ENCODE peak calls at places on chromosomes 1 and 21, in four cellular contexts. K is H54, Q is renal cortical epithelial cell, F is HCT116. U is an unnamed sample.

GRCh38 chr21:35232545-35233176 is 183.6 kb upstream of the RUNX1 start:
- DNase-seq in K (peak), Q (peak), F (peak), U (no peak)

GRCh38 chr1:209577346-209577745 is 6.2 kb upstream of the CAMK1G start:
- DNase-seq in K (no peak), Q (no peak), F (no peak), U (no peak)

GRCh38 chr1:16014509-16015482 is 3.0 kb downstream of the HSPB7 start:
- DNase-seq in K (no peak), Q (peak), F (no peak), U (no peak)

GRCh38 chr1:41221995-41222991 is 19.8 kb downstream of the SCMH1 start:
- DNase-seq in K (no peak), Q (no peak), F (no peak), U (no peak)

GRCh38 chr1:147083919-147084272 is 88.4 kb downstream of the PRKAB2 start:
- DNase-seq in K (no peak), Q (no peak), F (no peak), U (no peak)

GRCh38 chr1:88847618-88848017 is 43.7 kb downstream of the GTF2B start:
- DNase-seq in K (no peak), Q (no peak), F (no peak), U (no peak)

GRCh38 chr1:104406731-104407130 is 657.0 kb downstream of the AMY1C start:
- DNase-seq in K (no peak), Q (no peak), F (no peak), U (no peak)

GRCh38 chr1:192544983-192545393 is 30.6 kb upstream of the RGS1 start:
- DNase-seq in K (no peak), Q (peak), F (no peak), U (no peak)

GRCh38 chr1:10508511-10508951 is 33.8 kb downstream of the PEX14 start:
- DNase-seq in K (no peak), Q (peak), F (no peak), U (no peak)

GRCh38 chr1:176533020-176533419 is 70.0 kb downstream of the PAPPA2 start:
- DNase-seq in K (no peak), Q (peak), F (no peak), U (no peak)

GRCh38 chr1:53371121-53371666 is 43.3 kb upstream of the LRP8 start:
- DNase-seq in K (no peak), Q (no peak), F (no peak), U (peak)

GRCh38 chr1:17434016-17434415 is 5.5 kb downstream of the RCC2 start:
- DNase-seq in K (no peak), Q (no peak), F (no peak), U (no peak)

GRCh38 chr1:234065794-234066447 is 161.4 kb downstream of the SLC35F3 start:
- DNase-seq in K (peak), Q (peak), F (peak), U (peak)

GRCh38 chr1:151511636-151512215 is 539 bp downstream of the CGN start:
- DNase-seq in K (peak), Q (peak), F (no peak), U (peak)

GRCh38 chr1:238474263-238474662 is 583.5 kb upstream of the ZP4 start:
- DNase-seq in K (no peak), Q (no peak), F (no peak), U (no peak)

GRCh38 chr21:42309753-42310213 is 5.4 kb downstream of the TFF3 start:
- DNase-seq in K (peak), Q (no peak), F (peak), U (no peak)

GRCh38 chr1:12472798-12473551 is 145.0 kb downstream of the DHRS3 start:
- DNase-seq in K (no peak), Q (no peak), F (no peak), U (no peak)

GRCh38 chr1:1891349-1892078 is 627 bp upstream of the GNB1 start:
- DNase-seq in K (peak), Q (no peak), F (peak), U (peak)

GRCh38 chr1:10511494-10511885 is 36.7 kb downstream of the PEX14 start:
- DNase-seq in K (no peak), Q (no peak), F (no peak), U (no peak)

GRCh38 chr1:18569811-18570545 is 60.7 kb upstream of the PAX7 start:
- DNase-seq in K (no peak), Q (no peak), F (no peak), U (no peak)

GRCh38 chr1:72281144-72281543 is 1.2 kb downstream of the NEGR1 start:
- DNase-seq in K (no peak), Q (no peak), F (no peak), U (no peak)

GRCh38 chr1:54153548-54154439 is 994 bp upstream of the CDCP2 start:
- DNase-seq in K (peak), Q (peak), F (no peak), U (peak)

GRCh38 chr1:19647643-19648042 is 3.5 kb downstream of the NBL1 start:
- DNase-seq in K (no peak), Q (no peak), F (no peak), U (no peak)

U was measured in left lobe of liver.